ENCODE peak calls at places on chromosomes 1 and 21, in eight cellular contexts. D is skeletal muscle cell, T is stomach, L is left lung, W is HFF-Myc, P is cardiac muscle cell, O is ovary, Q is fibroblast of the aortic adventitia. G is an unnamed sample.

GRCh38 chr1:199089393-199090122 is 450.7 kb downstream of the PTPRC start:
- DNase-seq in D (peak), T (no peak), L (no peak), W (no peak), P (no peak), O (no peak), Q (no peak), G (no peak)

GRCh38 chr1:202968895-202969295 is 1.8 kb upstream of the CYB5R1 start:
- DNase-seq in D (no peak), T (peak), L (no peak), W (peak), P (peak), O (no peak), Q (peak), G (no peak)

GRCh38 chr1:155858805-155859233 is 548 bp upstream of the SYT11 start:
- DNase-seq in D (no peak), T (no peak), L (no peak), W (no peak), P (no peak), O (peak), Q (no peak), G (no peak)

GRCh38 chr1:230905733-230906132 is 37.4 kb upstream of the C1orf198 start:
- DNase-seq in D (no peak), T (no peak), L (no peak), W (no peak), P (no peak), O (no peak), Q (peak), G (no peak)

GRCh38 chr1:52364235-52364839 is 1.7 kb downstream of the CC2D1B start:
- DNase-seq in D (no peak), T (no peak), L (no peak), W (no peak), P (no peak), O (no peak), Q (no peak), G (no peak)

GRCh38 chr1:29121951-29122661 is 1.6 kb downstream of the TMEM200B start:
- DNase-seq in D (no peak), T (no peak), L (peak), W (no peak), P (peak), O (peak), Q (peak), G (no peak)

GRCh38 chr1:155548706-155549105 is 13.9 kb downstream of the ASH1L start:
- DNase-seq in D (no peak), T (no peak), L (no peak), W (no peak), P (no peak), O (no peak), Q (no peak), G (no peak)

GRCh38 chr21:45975017-45975595 is 6.5 kb upstream of the COL6A1 start:
- DNase-seq in D (no peak), T (peak), L (no peak), W (no peak), P (no peak), O (peak), Q (peak), G (no peak)

GRCh38 chr21:33572350-33572749 is 16.1 kb downstream of the DONSON start:
- DNase-seq in D (no peak), T (no peak), L (no peak), W (no peak), P (no peak), O (no peak), Q (no peak), G (no peak)